ENCODE peak calls at places on chromosomes 13 and 19, in five cellular contexts. X is activated T-cell treated with anti-CD3 and anti-CD28 coated beads for 48 hours, O is AML-193, V is amniotic stem cell, R is NCI-H2081 treated with DMSO at 0.1 percent for 48 hours. N is an unnamed sample.

GRCh38 chr19:6947745-6948144 is 60.4 kb downstream of the ADGRE1 start:
- DNase-seq in X (peak), O (no peak), V (no peak), R (no peak), N (peak)

GRCh38 chr13:107712145-107712544 is 503.2 kb downstream of the LIG4 start:
- DNase-seq in X (no peak), O (no peak), V (no peak), R (no peak), N (no peak)

GRCh38 chr19:38289955-38290354 is 14.1 kb upstream of the C19orf33 start:
- DNase-seq in X (no peak), O (no peak), V (no peak), R (no peak), N (no peak)

GRCh38 chr13:32256243-32256642 is 58.9 kb downstream of the ZAR1L start:
- DNase-seq in X (no peak), O (no peak), V (no peak), R (no peak), N (no peak)

GRCh38 chr19:16376241-16376640 is 51.6 kb downstream of the KLF2 start:
- DNase-seq in X (no peak), O (no peak), V (no peak), R (no peak), N (no peak)

GRCh38 chr19:58305932-58306323 is 751 bp downstream of the ERVK3-1 start:
- DNase-seq in X (no peak), O (no peak), V (no peak), R (no peak), N (no peak)

GRCh38 chr19:20367811-20368294 is 197.7 kb downstream of the ZNF737 start:
- DNase-seq in X (no peak), O (no peak), V (no peak), R (no peak), N (no peak)

GRCh38 chr13:46307554-46307953 is 79.5 kb downstream of the RUBCNL start:
- DNase-seq in X (no peak), O (peak), V (no peak), R (no peak), N (no peak)

GRCh38 chr13:113049521-113049941 is 56.1 kb upstream of the F7 start:
- DNase-seq in X (no peak), O (no peak), V (no peak), R (no peak), N (no peak)

GRCh38 chr13:106867249-106867648 is 299.3 kb upstream of the ARGLU1 start:
- DNase-seq in X (no peak), O (no peak), V (no peak), R (no peak), N (no peak)

GRCh38 chr19:42420055-42420544 is 7.1 kb downstream of the LIPE start:
- DNase-seq in X (peak), O (peak), V (no peak), R (no peak), N (no peak)

GRCh38 chr19:33727331-33728028 is 69.2 kb upstream of the KCTD15 start:
- DNase-seq in X (no peak), O (no peak), V (no peak), R (no peak), N (no peak)

GRCh38 chr13:44218501-44219240 is 155.0 kb upstream of the SERP2 start:
- DNase-seq in X (no peak), O (no peak), V (no peak), R (no peak), N (no peak)

GRCh38 chr19:35510626-35510964 is 2.9 kb downstream of the DMKN start:
- DNase-seq in X (no peak), O (no peak), V (no peak), R (no peak), N (no peak)

GRCh38 chr13:39825886-39826285 is 170.4 kb downstream of the COG6 start:
- DNase-seq in X (no peak), O (no peak), V (no peak), R (no peak), N (no peak)

GRCh38 chr13:30456290-30456689 is 9.4 kb downstream of the HMGB1 start:
- DNase-seq in X (no peak), O (no peak), V (no peak), R (no peak), N (no peak)

GRCh38 chr19:7177926-7178325 is 108.4 kb downstream of the ZNF557 start:
- DNase-seq in X (no peak), O (no peak), V (no peak), R (no peak), N (no peak)

GRCh38 chr19:47487551-47488515 is 3.8 kb upstream of the KPTN start:
- DNase-seq in X (no peak), O (no peak), V (no peak), R (no peak), N (no peak)

GRCh38 chr19:17835182-17836006 is 12.4 kb downstream of the JAK3 start:
- DNase-seq in X (no peak), O (no peak), V (no peak), R (no peak), N (no peak)

GRCh38 chr13:43516401-43516826 is 270.4 kb downstream of the ENOX1 start:
- DNase-seq in X (no peak), O (no peak), V (no peak), R (no peak), N (peak)

GRCh38 chr13:32804673-32805260 is 211.5 kb upstream of the KL start:
- DNase-seq in X (no peak), O (no peak), V (no peak), R (no peak), N (no peak)

GRCh38 chr19:45113628-45114027 is 20.6 kb downstream of the PPP1R37 start:
- DNase-seq in X (no peak), O (no peak), V (no peak), R (peak), N (no peak)

GRCh38 chr19:50189326-50189725 is 14.1 kb upstream of the MYH14 start:
- DNase-seq in X (no peak), O (no peak), V (no peak), R (no peak), N (no peak)

GRCh38 chr19:47356900-47357299 is 7.8 kb downstream of the DHX34 start:
- DNase-seq in X (no peak), O (no peak), V (no peak), R (no peak), N (no peak)

GRCh38 chr13:98570929-98571372 is 6.0 kb downstream of the STK24 start:
- DNase-seq in X (no peak), O (no peak), V (no peak), R (no peak), N (no peak)

GRCh38 chr13:41622545-41623429 is 165.4 kb downstream of the RGCC start:
- DNase-seq in X (no peak), O (no peak), V (no peak), R (no peak), N (peak)

GRCh38 chr13:73828811-73829210 is 305.4 kb downstream of the KLF12 start:
- DNase-seq in X (no peak), O (no peak), V (no peak), R (no peak), N (no peak)

GRCh38 chr13:52650731-52651130 is 1.9 kb upstream of the SUGT1 start:
- DNase-seq in X (no peak), O (no peak), V (no peak), R (no peak), N (no peak)

GRCh38 chr13:72808917-72809500 is 27.1 kb downstream of the PIBF1 start:
- DNase-seq in X (no peak), O (no peak), V (no peak), R (no peak), N (no peak)

GRCh38 chr19:14150041-14150769 is 13.8 kb upstream of the ASF1B start:
- DNase-seq in X (no peak), O (no peak), V (no peak), R (no peak), N (no peak)

GRCh38 chr13:60032836-60033235 is 130.9 kb downstream of the DIAPH3 start:
- DNase-seq in X (no peak), O (no peak), V (no peak), R (no peak), N (peak)

GRCh38 chr13:48505597-48506091 is 27.2 kb downstream of the RCBTB2 start:
- DNase-seq in X (peak), O (peak), V (peak), R (no peak), N (peak)

GRCh38 chr13:80083097-80083429 is 257.9 kb downstream of the SPRY2 start:
- DNase-seq in X (no peak), O (no peak), V (no peak), R (peak), N (no peak)

GRCh38 chr19:1355258-1355973 is 28.3 kb upstream of the NDUFS7 start:
- DNase-seq in X (no peak), O (no peak), V (no peak), R (no peak), N (no peak)